ENCODE peak calls at places on chromosomes 1 and 21, in six cellular contexts. Z, H, C, D, Y and E are unnamed samples.

GRCh38 chr1:226487921-226488320 is 60.6 kb upstream of the STUM start:
- DNase-seq in D (no peak), Y (no peak), C (no peak), Z (no peak), H (no peak), E (no peak)

GRCh38 chr21:44381874-44382273 is 28.5 kb downstream of the TRPM2 start:
- DNase-seq in D (no peak), Z (no peak), C (no peak), Y (no peak), H (no peak), E (no peak)

GRCh38 chr1:230531103-230531502 is 105.0 kb upstream of the PGBD5 start:
- DNase-seq in Y (no peak), H (no peak), Z (no peak), C (no peak), D (no peak), E (no peak)

GRCh38 chr1:151851886-151852285 is 1.6 kb downstream of the THEM5 start:
- DNase-seq in Z (no peak), Y (no peak), H (no peak), D (no peak), C (no peak), E (no peak)

GRCh38 chr1:213244664-213245091 is 193.6 kb downstream of the RPS6KC1 start:
- DNase-seq in Z (no peak), C (no peak), Y (peak), D (no peak), H (peak), E (peak)

GRCh38 chr21:35291963-35292627 is 243.0 kb upstream of the RUNX1 start:
- DNase-seq in D (no peak), H (peak), Y (peak), C (no peak), Z (no peak), E (no peak)

GRCh38 chr1:63906053-63906704 is 132.4 kb downstream of the ROR1 start:
- DNase-seq in C (no peak), Z (no peak), D (no peak), Y (no peak), H (peak), E (no peak)

GRCh38 chr1:222057162-222057561 is 315.3 kb upstream of the DUSP10 start:
- DNase-seq in C (no peak), Z (no peak), Y (no peak), H (no peak), D (no peak), E (no peak)

GRCh38 chr1:69700770-69701169 is 133.0 kb downstream of the LRRC7 start:
- DNase-seq in Y (no peak), C (no peak), D (no peak), Z (no peak), H (peak), E (peak)

GRCh38 chr1:198449727-198450433 is 90.6 kb downstream of the ATP6V1G3 start:
- DNase-seq in C (no peak), H (peak), D (no peak), Y (no peak), Z (no peak), E (no peak)

GRCh38 chr1:38029081-38029681 is 16.6 kb downstream of the UTP11 start:
- DNase-seq in H (peak), Y (peak), Z (no peak), D (no peak), C (no peak), E (no peak)

GRCh38 chr1:162304736-162305135 is 71.9 kb downstream of the SPATA46 start:
- DNase-seq in Y (no peak), H (no peak), D (no peak), Z (no peak), C (no peak), E (no peak)

GRCh38 chr1:223708001-223708359 is 4.4 kb upstream of the CAPN2 start:
- DNase-seq in C (no peak), Z (no peak), Y (peak), H (no peak), D (no peak), E (no peak)

GRCh38 chr1:2352341-2353214 is 38.8 kb downstream of the MORN1 start:
- DNase-seq in Y (no peak), D (no peak), Z (no peak), C (no peak), H (no peak), E (no peak)

GRCh38 chr1:230215049-230215448 is 148.0 kb downstream of the GALNT2 start:
- DNase-seq in H (peak), Z (no peak), Y (peak), C (no peak), D (no peak), E (no peak)

GRCh38 chr1:54547601-54548388 is at the start of gene ACOT11:
- DNase-seq in D (no peak), H (peak), Z (no peak), Y (peak), C (no peak), E (no peak)

GRCh38 chr21:25501996-25502665 is 105.2 kb downstream of the MRPL39 start:
- DNase-seq in C (no peak), Z (no peak), H (no peak), D (peak), Y (no peak), E (no peak)

GRCh38 chr1:71093938-71094337 is 13.1 kb upstream of the ZRANB2 start:
- DNase-seq in Z (no peak), C (no peak), H (peak), D (no peak), Y (no peak), E (no peak)

GRCh38 chr21:45370575-45370974 is 34.4 kb upstream of the COL18A1 start:
- DNase-seq in Z (no peak), C (no peak), H (no peak), Y (no peak), D (no peak), E (no peak)

GRCh38 chr1:67939176-67939751 is 106.0 kb upstream of the GNG12 start:
- DNase-seq in C (no peak), H (no peak), D (no peak), Y (peak), Z (no peak), E (no peak)

GRCh38 chr1:117795190-117795589 is 134.2 kb downstream of the GDAP2 start:
- DNase-seq in Y (no peak), D (no peak), H (peak), C (no peak), Z (no peak), E (no peak)

GRCh38 chr1:54806931-54807611 is 5.9 kb upstream of the TTC22 start:
- DNase-seq in C (no peak), D (peak), H (no peak), Z (no peak), Y (no peak), E (no peak)

GRCh38 chr21:32413697-32414578 is 1.4 kb downstream of the EVA1C start:
- DNase-seq in D (no peak), Z (no peak), Y (peak), H (peak), C (no peak), E (no peak)